ENCODE peak calls at places on chromosomes 4 and X, in four cellular contexts. K, S, W and M are unnamed samples.

GRCh38 chr4:4758708-4759107 is 100.8 kb upstream of the MSX1 start:
- DNase-seq in S (no peak), W (no peak), K (peak; percentile 38), M (no peak)

GRCh38 chrX:21479695-21480280 is 105.6 kb downstream of the CNKSR2 start:
- DNase-seq in S (peak; percentile 33), K (no peak), W (peak; percentile 48), M (peak; percentile 54)

GRCh38 chrX:68421651-68422050 is 11.6 kb downstream of the OPHN1 start:
- DNase-seq in W (no peak), S (no peak), K (no peak), M (peak; percentile 8)

GRCh38 chr4:153166971-153167501 is 37.2 kb upstream of the TRIM2 start:
- DNase-seq in W (peak; percentile 38), K (no peak), S (no peak), M (peak; percentile 43)

GRCh38 chr4:79209822-79210635 is 115.8 kb downstream of the NAA11 start:
- DNase-seq in K (no peak), S (no peak), W (peak; percentile 65), M (no peak)

GRCh38 chrX:116276191-116276700 is 105.7 kb downstream of the AGTR2 start:
- DNase-seq in K (no peak), S (no peak), W (no peak), M (no peak)

GRCh38 chr4:108068422-108068821 is 78.7 kb downstream of the HADH start:
- DNase-seq in W (no peak), K (no peak), S (no peak), M (no peak)

GRCh38 chr4:29277381-29277780 is 1442.8 kb upstream of the PCDH7 start:
- DNase-seq in S (no peak), W (no peak), K (no peak), M (peak; percentile 68)

GRCh38 chrX:107398115-107398514 is 51.3 kb upstream of the FRMPD3 start:
- DNase-seq in W (no peak), K (no peak), S (no peak), M (no peak)

GRCh38 chrX:11929476-11929875 is 171.4 kb downstream of the MSL3 start:
- DNase-seq in K (no peak), S (no peak), W (no peak), M (no peak)

GRCh38 chr4:3036131-3036952 is 38.0 kb downstream of the HTT-AS start:
- DNase-seq in W (peak; percentile 28), K (no peak), S (no peak), M (no peak)

GRCh38 chr4:143389543-143390195 is 53.0 kb downstream of the GAB1 start:
- DNase-seq in K (no peak), W (peak; percentile 72), S (no peak), M (peak; percentile 73)

GRCh38 chrX:118216086-118216485 is 99.5 kb upstream of the KLHL13 start:
- DNase-seq in W (no peak), S (no peak), K (no peak), M (no peak)

GRCh38 chrX:152926923-152927322 is 29.1 kb downstream of the ZNF185 start:
- DNase-seq in K (no peak), W (no peak), S (no peak), M (peak; percentile 10)

GRCh38 chr4:125951275-125951887 is 636.6 kb downstream of the FAT4 start:
- DNase-seq in K (no peak), W (no peak), S (peak; percentile 18), M (peak; percentile 60)

GRCh38 chrX:151901821-151902220 is 10.9 kb upstream of the MAGEA4 start:
- DNase-seq in S (no peak), K (no peak), W (no peak), M (no peak)

GRCh38 chrX:53711446-53711845 is 24.9 kb upstream of the HUWE1 start:
- DNase-seq in W (no peak), K (no peak), S (no peak), M (no peak)

GRCh38 chrX:115709039-115709438 is 148.1 kb downstream of the PLS3 start:
- DNase-seq in W (no peak), K (no peak), S (no peak), M (no peak)

GRCh38 chrX:18542897-18543296 is 117.5 kb downstream of the CDKL5 start:
- DNase-seq in W (no peak), K (no peak), S (no peak), M (no peak)

GRCh38 chr4:73593631-73594241 is 26.5 kb downstream of the RASSF6 start:
- DNase-seq in S (no peak), W (peak; percentile 39), K (no peak), M (peak; percentile 49)

GRCh38 chr4:77360451-77360850 is 203.4 kb downstream of the CCNG2 start:
- DNase-seq in K (no peak), W (no peak), S (no peak), M (no peak)

GRCh38 chr4:80535551-80535950 is 200.0 kb downstream of the CFAP299 start:
- DNase-seq in W (no peak), K (no peak), S (no peak), M (no peak)

GRCh38 chr4:52873861-52874343 is 11.8 kb downstream of the RASL11B start:
- DNase-seq in W (peak; percentile 46), S (no peak), K (no peak), M (no peak)

GRCh38 chrX:107687445-107687844 is 59.1 kb downstream of the PRPS1 start:
- DNase-seq in S (no peak), K (no peak), W (no peak), M (no peak)

GRCh38 chr4:105550641-105551040 is 1.8 kb upstream of the ARHGEF38 start:
- DNase-seq in W (no peak), S (no peak), K (no peak), M (no peak)

GRCh38 chrX:154116514-154116913 is 19.0 kb upstream of the MECP2 start:
- DNase-seq in W (no peak), K (no peak), S (no peak), M (no peak)
- H3K4me2 ChIP-seq in W (peak overlapping the region; percentile 18), K (no peak overlapping the region), S (no peak overlapping the region), M (no peak overlapping the region)

GRCh38 chr4:124318292-124318691 is 394.2 kb downstream of the ANKRD50 start:
- DNase-seq in K (no peak), S (no peak), W (no peak), M (no peak)

GRCh38 chr4:124325676-124326075 is 386.9 kb downstream of the ANKRD50 start:
- DNase-seq in K (no peak), S (no peak), W (no peak), M (no peak)

GRCh38 chr4:124322234-124322831 is 390.2 kb downstream of the ANKRD50 start:
- DNase-seq in W (peak; percentile 8), K (no peak), S (peak; percentile 25), M (peak; percentile 49)

GRCh38 chr4:124321370-124321769 is 391.2 kb downstream of the ANKRD50 start:
- DNase-seq in S (no peak), W (no peak), K (no peak), M (peak; percentile 17)
- TF ChIP-seq CTCF in S (peak; percentile 37), W (no peak), K (no peak), M (no peak)

DNA sequence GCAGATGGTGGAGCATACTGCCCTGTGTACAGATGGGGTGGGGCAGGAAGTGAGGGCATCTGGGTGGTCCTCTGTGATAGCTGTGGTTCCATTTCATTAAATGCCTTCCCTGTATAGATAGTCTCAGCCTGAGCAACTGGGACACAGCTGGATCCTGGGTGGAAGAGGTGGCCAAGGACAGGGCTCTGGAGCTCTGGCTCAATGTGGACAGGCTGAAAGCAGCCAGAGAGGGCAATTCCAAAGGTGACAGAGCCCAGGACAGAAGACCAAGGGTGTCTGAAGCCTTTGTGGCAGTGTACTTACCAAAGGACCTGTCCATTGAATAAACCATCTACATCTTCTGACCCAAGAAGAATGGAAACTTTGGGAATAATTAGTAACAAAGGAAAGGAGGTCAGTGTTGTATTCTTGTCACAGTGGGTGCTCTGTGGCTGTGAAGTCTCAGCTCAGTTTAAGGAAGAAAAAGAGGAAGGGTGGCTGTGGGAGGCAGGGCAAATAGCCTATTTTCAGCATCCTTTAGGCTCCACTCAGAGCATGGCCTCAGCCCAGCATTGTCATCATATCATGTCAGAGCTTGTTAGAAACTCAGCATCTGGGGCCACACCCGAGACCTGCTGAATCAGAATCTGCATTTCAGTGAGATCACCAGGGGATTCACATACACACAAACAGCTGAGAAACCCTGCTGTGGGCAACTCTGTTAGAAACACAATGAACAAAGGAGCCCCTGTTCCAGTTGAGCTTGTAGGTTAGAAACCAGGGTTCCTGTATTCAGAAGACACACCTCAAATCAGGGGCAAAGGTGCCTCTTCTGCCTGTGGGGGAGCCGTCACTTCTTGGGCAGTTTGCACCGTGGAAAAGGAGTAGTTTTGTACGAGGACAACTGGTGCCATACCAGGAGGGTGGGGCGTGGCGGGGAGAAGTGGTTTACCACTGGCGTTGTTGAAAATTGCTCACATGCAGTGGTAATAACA is 168.6 kb downstream of the PTTG2 start:
- DNase-seq in S (no peak), W (peak; percentile 91), K (peak; percentile 95), M (peak; percentile 89)
- TF ChIP-seq MXI1 in S (no peak), W (no peak), K (no peak), M (no peak)

DNA sequence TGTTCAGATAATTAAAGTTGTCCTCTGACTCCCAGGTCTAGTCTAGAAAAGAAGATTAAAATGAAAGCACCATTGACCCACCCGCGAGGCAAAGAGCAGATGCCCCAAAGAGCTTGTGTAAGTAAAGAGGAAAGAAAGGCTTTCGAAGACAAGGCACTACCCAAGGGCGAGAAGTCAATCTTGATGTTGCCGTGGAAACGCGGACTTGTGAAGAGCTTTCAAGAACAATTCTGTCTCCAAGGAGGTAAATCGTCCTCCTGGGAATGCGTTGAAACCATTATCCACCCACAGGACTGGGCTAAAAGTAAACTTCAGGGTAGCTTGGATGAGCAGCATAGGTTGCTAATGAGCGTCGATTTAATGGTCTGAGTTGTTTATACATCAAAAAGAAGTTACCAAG is 189.3 kb downstream of the DHRSX start:
- DNase-seq in K (no peak), W (no peak), S (no peak), M (no peak)
- H3K4me2 ChIP-seq in K (no peak overlapping the region), W (no peak overlapping the region), S (no peak overlapping the region), M (no peak overlapping the region)

DNA sequence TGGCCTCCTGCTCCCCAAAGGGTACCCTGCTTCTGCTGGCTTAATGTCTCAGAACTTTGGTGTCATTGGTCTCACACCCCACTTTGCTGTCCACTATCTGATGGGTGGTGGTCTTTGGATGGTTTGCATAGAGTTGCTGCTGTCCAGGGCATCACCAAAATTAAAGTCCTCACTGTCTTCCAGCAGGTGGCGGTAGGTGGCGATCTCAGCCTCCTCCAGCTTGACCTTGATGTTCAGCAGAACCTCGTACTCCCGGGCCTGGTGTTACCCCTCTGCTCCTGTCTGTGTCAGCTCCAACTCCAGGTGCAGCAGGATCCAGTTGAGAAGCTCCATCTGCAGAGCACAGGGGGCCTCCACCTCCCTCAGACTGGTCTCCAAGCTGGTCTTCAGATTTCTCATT is 1169.5 kb upstream of the PABPC4L start:
- DNase-seq in W (peak; percentile 15), S (peak; percentile 4), K (no peak), M (no peak)
- TF ChIP-seq CTCF in W (peak; percentile 66), S (peak; percentile 44), K (peak; percentile 38), M (no peak)

GRCh38 chr4:65791111-65791806 is 121.0 kb upstream of the EPHA5 start:
- DNase-seq in K (no peak), W (no peak), S (no peak), M (no peak)
- TF ChIP-seq MXI1 in K (no peak), W (no peak), S (no peak), M (no peak)

GRCh38 chr4:159070742-159071141 is 32.1 kb upstream of the RAPGEF2 start:
- DNase-seq in K (no peak), W (no peak), S (no peak), M (peak; percentile 74)
- H3K4me2 ChIP-seq in K (no peak overlapping the region), W (no peak overlapping the region), S (peak overlapping the region; percentile 44), M (no peak overlapping the region)